ENCODE peak calls at places on chromosomes 1 and 21, in six cellular contexts. One of them, this sample, is unnamed.

GRCh38 chr1:6554907-6555778 is at the start of gene TAS1R1:
- ATAC-seq in natural killer cell: no peak
- ATAC-seq in aorta: peak; percentile 76
- ATAC-seq in PC-3: no peak
- ATAC-seq in left colon: no peak
- ATAC-seq in right lobe of liver: no peak
- ATAC-seq in this sample: no peak

GRCh38 chr1:36148821-36149236 is 457 bp downstream of the TRAPPC3 start:
- ATAC-seq in natural killer cell: peak; percentile 2
- ATAC-seq in aorta: no peak
- ATAC-seq in PC-3: no peak
- ATAC-seq in left colon: peak; percentile 14
- ATAC-seq in right lobe of liver: no peak
- ATAC-seq in this sample: no peak

GRCh38 chr1:176033474-176033873 is 173.6 kb downstream of the COP1 start:
- ATAC-seq in natural killer cell: no peak
- ATAC-seq in aorta: no peak
- ATAC-seq in PC-3: peak; percentile 8
- ATAC-seq in left colon: no peak
- ATAC-seq in right lobe of liver: no peak
- ATAC-seq in this sample: no peak

GRCh38 chr1:208190784-208191183 is 53.4 kb downstream of the PLXNA2 start:
- ATAC-seq in natural killer cell: no peak
- ATAC-seq in aorta: no peak
- ATAC-seq in PC-3: no peak
- ATAC-seq in left colon: no peak
- ATAC-seq in right lobe of liver: no peak
- ATAC-seq in this sample: no peak

GRCh38 chr21:31398574-31398973 is 54.5 kb upstream of the TIAM1 start:
- ATAC-seq in natural killer cell: no peak
- ATAC-seq in aorta: no peak
- ATAC-seq in PC-3: no peak
- ATAC-seq in left colon: no peak
- ATAC-seq in right lobe of liver: no peak
- ATAC-seq in this sample: no peak

GRCh38 chr1:7632681-7633080 is 138.4 kb upstream of the VAMP3 start:
- ATAC-seq in natural killer cell: no peak
- ATAC-seq in aorta: no peak
- ATAC-seq in PC-3: no peak
- ATAC-seq in left colon: no peak
- ATAC-seq in right lobe of liver: no peak
- ATAC-seq in this sample: no peak

GRCh38 chr1:31306278-31306677 is 9.4 kb downstream of the ZCCHC17 start:
- ATAC-seq in natural killer cell: no peak
- ATAC-seq in aorta: no peak
- ATAC-seq in PC-3: peak; percentile 96
- ATAC-seq in left colon: no peak
- ATAC-seq in right lobe of liver: no peak
- ATAC-seq in this sample: no peak

GRCh38 chr1:224735159-224735558 is 119.0 kb downstream of the CNIH3 start:
- ATAC-seq in natural killer cell: no peak
- ATAC-seq in aorta: no peak
- ATAC-seq in PC-3: no peak
- ATAC-seq in left colon: no peak
- ATAC-seq in right lobe of liver: no peak
- ATAC-seq in this sample: no peak